ENCODE peak calls at places on chromosomes 16 and 17, in nine cellular contexts. One of them, this sample, is unnamed.

GRCh38 chr16:6482861-6483530 is 849.6 kb upstream of the RBFOX1 start:
- DNase-seq in T-helper 2 cell: no peak
- DNase-seq in GM06990: peak
- DNase-seq in AG10803: no peak
- DNase-seq in neuronal stem cell: no peak
- DNase-seq in NCI-H82: peak
- DNase-seq in stimulated activated CD4-positive, alpha-beta T cell treated with anti-CD3 and anti-CD28 coated beads, TNF-alpha, amount 100 ng/mL, for 48 hours: no peak
- DNase-seq in left kidney: peak
- DNase-seq in activated T-helper 9 cell treated with anti-CD3 and anti-CD28 coated beads, Interleukin-2, amount 50 U/mL, for 16 hours: no peak
- DNase-seq in this sample: no peak

GRCh38 chr17:49836111-49837030 is 11.5 kb downstream of the TAC4 start:
- DNase-seq in T-helper 2 cell: no peak
- DNase-seq in GM06990: no peak
- DNase-seq in AG10803: peak
- DNase-seq in neuronal stem cell: no peak
- DNase-seq in NCI-H82: no peak
- DNase-seq in stimulated activated CD4-positive, alpha-beta T cell treated with anti-CD3 and anti-CD28 coated beads, TNF-alpha, amount 100 ng/mL, for 48 hours: no peak
- DNase-seq in left kidney: peak
- DNase-seq in activated T-helper 9 cell treated with anti-CD3 and anti-CD28 coated beads, Interleukin-2, amount 50 U/mL, for 16 hours: no peak
- DNase-seq in this sample: peak

GRCh38 chr16:57532251-57532625 is 4.1 kb downstream of the CCDC102A start:
- DNase-seq in T-helper 2 cell: no peak
- DNase-seq in GM06990: no peak
- DNase-seq in AG10803: no peak
- DNase-seq in neuronal stem cell: no peak
- DNase-seq in NCI-H82: no peak
- DNase-seq in stimulated activated CD4-positive, alpha-beta T cell treated with anti-CD3 and anti-CD28 coated beads, TNF-alpha, amount 100 ng/mL, for 48 hours: no peak
- DNase-seq in left kidney: no peak
- DNase-seq in activated T-helper 9 cell treated with anti-CD3 and anti-CD28 coated beads, Interleukin-2, amount 50 U/mL, for 16 hours: no peak
- DNase-seq in this sample: no peak

GRCh38 chr17:2796164-2797140 is at the start of gene RAP1GAP2:
- DNase-seq in T-helper 2 cell: peak
- DNase-seq in GM06990: peak
- DNase-seq in AG10803: no peak
- DNase-seq in neuronal stem cell: no peak
- DNase-seq in NCI-H82: no peak
- DNase-seq in stimulated activated CD4-positive, alpha-beta T cell treated with anti-CD3 and anti-CD28 coated beads, TNF-alpha, amount 100 ng/mL, for 48 hours: no peak
- DNase-seq in left kidney: no peak
- DNase-seq in activated T-helper 9 cell treated with anti-CD3 and anti-CD28 coated beads, Interleukin-2, amount 50 U/mL, for 16 hours: peak
- DNase-seq in this sample: no peak

GRCh38 chr17:64259922-64260321 is 3.1 kb downstream of the TEX2 start:
- DNase-seq in T-helper 2 cell: no peak
- DNase-seq in GM06990: no peak
- DNase-seq in AG10803: peak
- DNase-seq in neuronal stem cell: no peak
- DNase-seq in NCI-H82: no peak
- DNase-seq in stimulated activated CD4-positive, alpha-beta T cell treated with anti-CD3 and anti-CD28 coated beads, TNF-alpha, amount 100 ng/mL, for 48 hours: no peak
- DNase-seq in left kidney: no peak
- DNase-seq in activated T-helper 9 cell treated with anti-CD3 and anti-CD28 coated beads, Interleukin-2, amount 50 U/mL, for 16 hours: no peak
- DNase-seq in this sample: peak

GRCh38 chr17:50979524-50979927 is 113.4 kb upstream of the TOB1 start:
- DNase-seq in T-helper 2 cell: no peak
- DNase-seq in GM06990: no peak
- DNase-seq in AG10803: no peak
- DNase-seq in neuronal stem cell: no peak
- DNase-seq in NCI-H82: no peak
- DNase-seq in stimulated activated CD4-positive, alpha-beta T cell treated with anti-CD3 and anti-CD28 coated beads, TNF-alpha, amount 100 ng/mL, for 48 hours: no peak
- DNase-seq in left kidney: no peak
- DNase-seq in activated T-helper 9 cell treated with anti-CD3 and anti-CD28 coated beads, Interleukin-2, amount 50 U/mL, for 16 hours: no peak
- DNase-seq in this sample: no peak

GRCh38 chr17:40319651-40320550 is 10.9 kb downstream of the RARA start:
- DNase-seq in T-helper 2 cell: peak
- DNase-seq in GM06990: no peak
- DNase-seq in AG10803: peak
- DNase-seq in neuronal stem cell: no peak
- DNase-seq in NCI-H82: no peak
- DNase-seq in stimulated activated CD4-positive, alpha-beta T cell treated with anti-CD3 and anti-CD28 coated beads, TNF-alpha, amount 100 ng/mL, for 48 hours: no peak
- DNase-seq in left kidney: no peak
- DNase-seq in activated T-helper 9 cell treated with anti-CD3 and anti-CD28 coated beads, Interleukin-2, amount 50 U/mL, for 16 hours: peak
- DNase-seq in this sample: no peak

GRCh38 chr17:5413682-5414081 is 5.8 kb downstream of the NUP88 start:
- DNase-seq in T-helper 2 cell: no peak
- DNase-seq in GM06990: no peak
- DNase-seq in AG10803: peak
- DNase-seq in neuronal stem cell: no peak
- DNase-seq in NCI-H82: no peak
- DNase-seq in stimulated activated CD4-positive, alpha-beta T cell treated with anti-CD3 and anti-CD28 coated beads, TNF-alpha, amount 100 ng/mL, for 48 hours: no peak
- DNase-seq in left kidney: no peak
- DNase-seq in activated T-helper 9 cell treated with anti-CD3 and anti-CD28 coated beads, Interleukin-2, amount 50 U/mL, for 16 hours: no peak
- DNase-seq in this sample: peak

GRCh38 chr17:75830168-75831031 is 13.8 kb downstream of the UNC13D start:
- DNase-seq in T-helper 2 cell: peak
- DNase-seq in GM06990: no peak
- DNase-seq in AG10803: no peak
- DNase-seq in neuronal stem cell: peak
- DNase-seq in NCI-H82: peak
- DNase-seq in stimulated activated CD4-positive, alpha-beta T cell treated with anti-CD3 and anti-CD28 coated beads, TNF-alpha, amount 100 ng/mL, for 48 hours: no peak
- DNase-seq in left kidney: peak
- DNase-seq in activated T-helper 9 cell treated with anti-CD3 and anti-CD28 coated beads, Interleukin-2, amount 50 U/mL, for 16 hours: no peak
- DNase-seq in this sample: no peak

GRCh38 chr16:5001571-5001970 is 32.2 kb downstream of the NAGPA start:
- DNase-seq in T-helper 2 cell: no peak
- DNase-seq in GM06990: no peak
- DNase-seq in AG10803: no peak
- DNase-seq in neuronal stem cell: no peak
- DNase-seq in NCI-H82: no peak
- DNase-seq in stimulated activated CD4-positive, alpha-beta T cell treated with anti-CD3 and anti-CD28 coated beads, TNF-alpha, amount 100 ng/mL, for 48 hours: no peak
- DNase-seq in left kidney: no peak
- DNase-seq in activated T-helper 9 cell treated with anti-CD3 and anti-CD28 coated beads, Interleukin-2, amount 50 U/mL, for 16 hours: no peak
- DNase-seq in this sample: no peak

GRCh38 chr16:79362312-79362970 is 238.1 kb downstream of the MAF start:
- DNase-seq in T-helper 2 cell: no peak
- DNase-seq in GM06990: no peak
- DNase-seq in AG10803: no peak
- DNase-seq in neuronal stem cell: no peak
- DNase-seq in NCI-H82: no peak
- DNase-seq in stimulated activated CD4-positive, alpha-beta T cell treated with anti-CD3 and anti-CD28 coated beads, TNF-alpha, amount 100 ng/mL, for 48 hours: no peak
- DNase-seq in left kidney: no peak
- DNase-seq in activated T-helper 9 cell treated with anti-CD3 and anti-CD28 coated beads, Interleukin-2, amount 50 U/mL, for 16 hours: no peak
- DNase-seq in this sample: no peak

GRCh38 chr17:75610103-75610984 is 22.7 kb downstream of the MYO15B start:
- DNase-seq in T-helper 2 cell: no peak
- DNase-seq in GM06990: no peak
- DNase-seq in AG10803: no peak
- DNase-seq in neuronal stem cell: no peak
- DNase-seq in NCI-H82: no peak
- DNase-seq in stimulated activated CD4-positive, alpha-beta T cell treated with anti-CD3 and anti-CD28 coated beads, TNF-alpha, amount 100 ng/mL, for 48 hours: no peak
- DNase-seq in left kidney: no peak
- DNase-seq in activated T-helper 9 cell treated with anti-CD3 and anti-CD28 coated beads, Interleukin-2, amount 50 U/mL, for 16 hours: no peak
- DNase-seq in this sample: peak

GRCh38 chr17:80889897-80890550 is 101.6 kb upstream of the CHMP6 start:
- DNase-seq in T-helper 2 cell: peak
- DNase-seq in GM06990: no peak
- DNase-seq in AG10803: no peak
- DNase-seq in neuronal stem cell: no peak
- DNase-seq in NCI-H82: no peak
- DNase-seq in stimulated activated CD4-positive, alpha-beta T cell treated with anti-CD3 and anti-CD28 coated beads, TNF-alpha, amount 100 ng/mL, for 48 hours: no peak
- DNase-seq in left kidney: no peak
- DNase-seq in activated T-helper 9 cell treated with anti-CD3 and anti-CD28 coated beads, Interleukin-2, amount 50 U/mL, for 16 hours: no peak
- DNase-seq in this sample: no peak

GRCh38 chr17:73304971-73305786 is 6.6 kb downstream of the CDC42EP4 start:
- DNase-seq in T-helper 2 cell: no peak
- DNase-seq in GM06990: no peak
- DNase-seq in AG10803: peak
- DNase-seq in neuronal stem cell: no peak
- DNase-seq in NCI-H82: peak
- DNase-seq in stimulated activated CD4-positive, alpha-beta T cell treated with anti-CD3 and anti-CD28 coated beads, TNF-alpha, amount 100 ng/mL, for 48 hours: no peak
- DNase-seq in left kidney: peak
- DNase-seq in activated T-helper 9 cell treated with anti-CD3 and anti-CD28 coated beads, Interleukin-2, amount 50 U/mL, for 16 hours: no peak
- DNase-seq in this sample: peak

GRCh38 chr16:74623214-74623842 is 16.4 kb upstream of the GLG1 start:
- DNase-seq in T-helper 2 cell: no peak
- DNase-seq in GM06990: no peak
- DNase-seq in AG10803: peak
- DNase-seq in neuronal stem cell: peak
- DNase-seq in NCI-H82: peak
- DNase-seq in stimulated activated CD4-positive, alpha-beta T cell treated with anti-CD3 and anti-CD28 coated beads, TNF-alpha, amount 100 ng/mL, for 48 hours: no peak
- DNase-seq in left kidney: peak
- DNase-seq in activated T-helper 9 cell treated with anti-CD3 and anti-CD28 coated beads, Interleukin-2, amount 50 U/mL, for 16 hours: no peak
- DNase-seq in this sample: peak

GRCh38 chr17:4585203-4585939 is 1.0 kb downstream of the SMTNL2 start:
- DNase-seq in T-helper 2 cell: no peak
- DNase-seq in GM06990: no peak
- DNase-seq in AG10803: no peak
- DNase-seq in neuronal stem cell: no peak
- DNase-seq in NCI-H82: no peak
- DNase-seq in stimulated activated CD4-positive, alpha-beta T cell treated with anti-CD3 and anti-CD28 coated beads, TNF-alpha, amount 100 ng/mL, for 48 hours: no peak
- DNase-seq in left kidney: peak
- DNase-seq in activated T-helper 9 cell treated with anti-CD3 and anti-CD28 coated beads, Interleukin-2, amount 50 U/mL, for 16 hours: no peak
- DNase-seq in this sample: no peak

GRCh38 chr17:81867123-81867951 is 3.8 kb downstream of the ARHGDIA start:
- DNase-seq in T-helper 2 cell: no peak
- DNase-seq in GM06990: no peak
- DNase-seq in AG10803: peak
- DNase-seq in neuronal stem cell: no peak
- DNase-seq in NCI-H82: peak
- DNase-seq in stimulated activated CD4-positive, alpha-beta T cell treated with anti-CD3 and anti-CD28 coated beads, TNF-alpha, amount 100 ng/mL, for 48 hours: no peak
- DNase-seq in left kidney: peak
- DNase-seq in activated T-helper 9 cell treated with anti-CD3 and anti-CD28 coated beads, Interleukin-2, amount 50 U/mL, for 16 hours: no peak
- DNase-seq in this sample: peak

GRCh38 chr17:39579318-39580081 is 28.2 kb downstream of the NEUROD2 start:
- DNase-seq in T-helper 2 cell: no peak
- DNase-seq in GM06990: no peak
- DNase-seq in AG10803: no peak
- DNase-seq in neuronal stem cell: peak
- DNase-seq in NCI-H82: no peak
- DNase-seq in stimulated activated CD4-positive, alpha-beta T cell treated with anti-CD3 and anti-CD28 coated beads, TNF-alpha, amount 100 ng/mL, for 48 hours: no peak
- DNase-seq in left kidney: peak
- DNase-seq in activated T-helper 9 cell treated with anti-CD3 and anti-CD28 coated beads, Interleukin-2, amount 50 U/mL, for 16 hours: no peak
- DNase-seq in this sample: no peak

GRCh38 chr16:11972128-11972527 is 4.4 kb upstream of the SNX29 start:
- DNase-seq in T-helper 2 cell: no peak
- DNase-seq in GM06990: no peak
- DNase-seq in AG10803: no peak
- DNase-seq in neuronal stem cell: no peak
- DNase-seq in NCI-H82: peak
- DNase-seq in stimulated activated CD4-positive, alpha-beta T cell treated with anti-CD3 and anti-CD28 coated beads, TNF-alpha, amount 100 ng/mL, for 48 hours: no peak
- DNase-seq in left kidney: peak
- DNase-seq in activated T-helper 9 cell treated with anti-CD3 and anti-CD28 coated beads, Interleukin-2, amount 50 U/mL, for 16 hours: no peak
- DNase-seq in this sample: no peak

GRCh38 chr17:17819561-17819995 is 17.2 kb downstream of the SREBF1 start:
- DNase-seq in T-helper 2 cell: no peak
- DNase-seq in GM06990: peak
- DNase-seq in AG10803: peak
- DNase-seq in neuronal stem cell: no peak
- DNase-seq in NCI-H82: no peak
- DNase-seq in stimulated activated CD4-positive, alpha-beta T cell treated with anti-CD3 and anti-CD28 coated beads, TNF-alpha, amount 100 ng/mL, for 48 hours: peak
- DNase-seq in left kidney: no peak
- DNase-seq in activated T-helper 9 cell treated with anti-CD3 and anti-CD28 coated beads, Interleukin-2, amount 50 U/mL, for 16 hours: peak
- DNase-seq in this sample: peak

GRCh38 chr17:8166731-8167130 is 4.0 kb upstream of the VAMP2 start:
- DNase-seq in T-helper 2 cell: no peak
- DNase-seq in GM06990: no peak
- DNase-seq in AG10803: no peak
- DNase-seq in neuronal stem cell: no peak
- DNase-seq in NCI-H82: no peak
- DNase-seq in stimulated activated CD4-positive, alpha-beta T cell treated with anti-CD3 and anti-CD28 coated beads, TNF-alpha, amount 100 ng/mL, for 48 hours: no peak
- DNase-seq in left kidney: no peak
- DNase-seq in activated T-helper 9 cell treated with anti-CD3 and anti-CD28 coated beads, Interleukin-2, amount 50 U/mL, for 16 hours: no peak
- DNase-seq in this sample: no peak